ENCODE peak calls at places on chromosome 13, in four cellular contexts. P, F, W and L are unnamed samples.

GRCh38 chr13:113561417-113562084 is 23.0 kb upstream of the TFDP1 start:
- DNase-seq in W (no peak), P (no peak), F (no peak), L (no peak)

GRCh38 chr13:113577881-113578435 is 6.6 kb upstream of the TFDP1 start:
- DNase-seq in P (no peak), F (no peak), W (no peak), L (no peak)

GRCh38 chr13:89550842-89551422 is 1796.6 kb upstream of the MIR17HG start:
- DNase-seq in F (peak; percentile 76), W (no peak), P (peak; percentile 0), L (no peak)

GRCh38 chr13:112963641-112964040 is 5.4 kb upstream of the MCF2L start:
- DNase-seq in P (no peak), F (no peak), W (no peak), L (peak; percentile 40)

GRCh38 chr13:110304256-110304655 is 2.7 kb downstream of the COL4A1 start:
- DNase-seq in W (no peak), F (peak; percentile 29), P (peak; percentile 43), L (no peak)

GRCh38 chr13:44906758-44907157 is 82.5 kb downstream of the NUFIP1 start:
- DNase-seq in P (peak; percentile 91), W (peak; percentile 46), F (no peak), L (no peak)

GRCh38 chr13:110155072-110155471 is 151.9 kb downstream of the COL4A1 start:
- DNase-seq in F (no peak), P (no peak), W (no peak), L (no peak)

GRCh38 chr13:49938274-49938673 is 2.1 kb upstream of the SPRYD7 start:
- DNase-seq in W (no peak), F (no peak), P (no peak), L (no peak)

GRCh38 chr13:101449971-101450748 is 2.3 kb upstream of the ITGBL1 start:
- DNase-seq in W (peak; percentile 69), P (peak; percentile 83), F (peak; percentile 93), L (no peak)

GRCh38 chr13:73708393-73708985 is 425.7 kb downstream of the KLF12 start:
- DNase-seq in F (peak; percentile 83), P (peak; percentile 82), W (peak; percentile 20), L (no peak)

GRCh38 chr13:78606471-78607408 is 3.4 kb upstream of the POU4F1 start:
- DNase-seq in F (no peak), W (no peak), P (no peak), L (peak; percentile 51)

GRCh38 chr13:42486711-42487198 is 87.2 kb upstream of the TNFSF11 start:
- DNase-seq in W (peak; percentile 31), F (peak; percentile 92), P (peak; percentile 94), L (no peak)

GRCh38 chr13:40476175-40476958 is 190.1 kb downstream of the FOXO1 start:
- DNase-seq in P (peak; percentile 92), W (peak; percentile 49), F (no peak), L (no peak)

GRCh38 chr13:113883314-113883811 is 19.5 kb upstream of the GAS6 start:
- DNase-seq in P (no peak), W (no peak), F (no peak), L (no peak)

GRCh38 chr13:76472916-76473315 is 413.3 kb downstream of the KCTD12 start:
- DNase-seq in F (no peak), P (no peak), W (no peak), L (no peak)

GRCh38 chr13:113783966-113784644 is 25.1 kb downstream of the TMEM255B start:
- DNase-seq in F (no peak), P (no peak), W (no peak), L (peak; percentile 33)

GRCh38 chr13:33578786-33579185 is 239.2 kb upstream of the RFC3 start:
- DNase-seq in F (no peak), W (no peak), P (peak; percentile 40), L (no peak)

GRCh38 chr13:24168980-24169379 is 8.5 kb downstream of the SPATA13 start:
- DNase-seq in W (no peak), F (no peak), P (peak; percentile 41), L (no peak)

GRCh38 chr13:89688908-89689307 is 1658.6 kb upstream of the MIR17HG start:
- DNase-seq in W (no peak), F (no peak), P (no peak), L (no peak)

GRCh38 chr13:62643007-62643483 is 1227.4 kb upstream of the PCDH20 start:
- DNase-seq in W (no peak), F (peak; percentile 48), P (no peak), L (no peak)

GRCh38 chr13:44271031-44271433 is 102.6 kb upstream of the SERP2 start:
- DNase-seq in F (peak; percentile 77), P (peak; percentile 50), W (peak; percentile 45), L (no peak)

GRCh38 chr13:31797154-31797775 is 57.9 kb downstream of the RXFP2 start:
- DNase-seq in W (no peak), P (peak; percentile 79), F (peak; percentile 30), L (no peak)

GRCh38 chr13:101283782-101284181 is 132.5 kb downstream of the NALCN start:
- DNase-seq in W (no peak), P (no peak), F (peak; percentile 69), L (no peak)

GRCh38 chr13:35283856-35284255 is 192.6 kb downstream of the MAB21L1 start:
- DNase-seq in F (peak; percentile 83), P (no peak), W (no peak), L (no peak)

GRCh38 chr13:102645701-102646100 is 48.9 kb downstream of the TPP2 start:
- DNase-seq in W (no peak), P (no peak), F (no peak), L (no peak)

GRCh38 chr13:36475468-36475867 is 43.2 kb downstream of the CCNA1 start:
- DNase-seq in P (peak; percentile 32), F (peak; percentile 66), W (no peak), L (no peak)

GRCh38 chr13:23947893-23948292 is 50.6 kb upstream of the C1QTNF9B start:
- DNase-seq in F (no peak), P (no peak), W (no peak), L (no peak)

GRCh38 chr13:72163671-72164070 is 296.7 kb upstream of the DACH1 start:
- DNase-seq in W (no peak), F (peak; percentile 67), P (no peak), L (no peak)

GRCh38 chr13:37270206-37271001 is 164.9 kb upstream of the CSNK1A1L start:
- DNase-seq in W (peak; percentile 5), F (no peak), P (no peak), L (no peak)

GRCh38 chr13:27663947-27664346 is 42.3 kb downstream of the POLR1D start:
- DNase-seq in P (no peak), F (peak; percentile 29), W (no peak), L (no peak)

GRCh38 chr13:109517516-109517915 is 268.9 kb downstream of the IRS2 start:
- DNase-seq in F (peak; percentile 46), P (no peak), W (no peak), L (no peak)